ENCODE peak calls at places on chromosomes 11 and 22, in six cellular contexts. One of them, this sample, is unnamed.

GRCh38 chr11:85965202-85965601 is 103.7 kb downstream of the PICALM start:
- DNase-seq in transverse colon: no peak
- DNase-seq in fibroblast of lung: peak
- DNase-seq in RWPE2: no peak
- DNase-seq in thyroid gland: no peak
- DNase-seq in aorta: no peak
- DNase-seq in this sample: no peak

GRCh38 chr11:124877631-124878496 is 12.6 kb downstream of the ROBO3 start:
- DNase-seq in fibroblast of lung: no peak
- DNase-seq in transverse colon: no peak
- DNase-seq in RWPE2: no peak
- DNase-seq in thyroid gland: no peak
- DNase-seq in aorta: peak
- DNase-seq in this sample: no peak

GRCh38 chr11:27972432-27973170 is 135.4 kb downstream of the KIF18A start:
- DNase-seq in transverse colon: no peak
- DNase-seq in thyroid gland: no peak
- DNase-seq in fibroblast of lung: no peak
- DNase-seq in aorta: no peak
- DNase-seq in RWPE2: no peak
- DNase-seq in this sample: no peak

GRCh38 chr11:17538731-17539130 is 5.5 kb downstream of the USH1C start:
- DNase-seq in RWPE2: no peak
- DNase-seq in aorta: peak
- DNase-seq in fibroblast of lung: no peak
- DNase-seq in transverse colon: no peak
- DNase-seq in thyroid gland: no peak
- DNase-seq in this sample: no peak

GRCh38 chr11:578276-579035 is 2.2 kb downstream of the PHRF1 start:
- DNase-seq in RWPE2: no peak
- DNase-seq in thyroid gland: no peak
- DNase-seq in fibroblast of lung: no peak
- DNase-seq in transverse colon: no peak
- DNase-seq in aorta: no peak
- DNase-seq in this sample: no peak

GRCh38 chr22:19290400-19291217 is 910 bp downstream of the CLTCL1 start:
- DNase-seq in thyroid gland: no peak
- DNase-seq in aorta: no peak
- DNase-seq in RWPE2: no peak
- DNase-seq in transverse colon: no peak
- DNase-seq in fibroblast of lung: no peak
- DNase-seq in this sample: peak

GRCh38 chr22:26570126-26570525 is 19.8 kb downstream of the TPST2 start:
- DNase-seq in transverse colon: no peak
- DNase-seq in thyroid gland: peak
- DNase-seq in RWPE2: no peak
- DNase-seq in aorta: no peak
- DNase-seq in fibroblast of lung: no peak
- DNase-seq in this sample: no peak

GRCh38 chr11:28243057-28243456 is 134.9 kb downstream of the METTL15 start:
- DNase-seq in thyroid gland: no peak
- DNase-seq in RWPE2: no peak
- DNase-seq in aorta: no peak
- DNase-seq in fibroblast of lung: peak
- DNase-seq in transverse colon: no peak
- DNase-seq in this sample: no peak

GRCh38 chr11:70091651-70092050 is 13.5 kb downstream of the ANO1 start:
- DNase-seq in thyroid gland: peak
- DNase-seq in aorta: no peak
- DNase-seq in transverse colon: no peak
- DNase-seq in fibroblast of lung: no peak
- DNase-seq in RWPE2: no peak
- DNase-seq in this sample: no peak

GRCh38 chr11:91860661-91861060 is 364.0 kb upstream of the FAT3 start:
- DNase-seq in thyroid gland: peak
- DNase-seq in fibroblast of lung: no peak
- DNase-seq in RWPE2: no peak
- DNase-seq in transverse colon: no peak
- DNase-seq in aorta: no peak
- DNase-seq in this sample: no peak

GRCh38 chr11:44952082-44952481 is 1.4 kb upstream of the TP53I11 start:
- DNase-seq in transverse colon: peak
- DNase-seq in fibroblast of lung: no peak
- DNase-seq in RWPE2: no peak
- DNase-seq in aorta: no peak
- DNase-seq in thyroid gland: peak
- DNase-seq in this sample: no peak

GRCh38 chr11:62841361-62842170 is 2.2 kb upstream of the WDR74 start:
- DNase-seq in fibroblast of lung: peak
- DNase-seq in aorta: peak
- DNase-seq in RWPE2: peak
- DNase-seq in transverse colon: peak
- DNase-seq in thyroid gland: peak
- DNase-seq in this sample: peak

GRCh38 chr11:126834149-126834548 is 166.4 kb downstream of the KIRREL3 start:
- DNase-seq in thyroid gland: no peak
- DNase-seq in fibroblast of lung: peak
- DNase-seq in transverse colon: no peak
- DNase-seq in RWPE2: no peak
- DNase-seq in aorta: no peak
- DNase-seq in this sample: no peak

GRCh38 chr11:61275191-61275590 is 19.9 kb downstream of the VWCE start:
- DNase-seq in aorta: no peak
- DNase-seq in thyroid gland: no peak
- DNase-seq in transverse colon: no peak
- DNase-seq in fibroblast of lung: no peak
- DNase-seq in RWPE2: no peak
- DNase-seq in this sample: no peak

GRCh38 chr11:94539420-94539819 is 4.3 kb upstream of the FUT4 start:
- DNase-seq in RWPE2: no peak
- DNase-seq in fibroblast of lung: no peak
- DNase-seq in thyroid gland: no peak
- DNase-seq in aorta: no peak
- DNase-seq in transverse colon: peak
- DNase-seq in this sample: no peak

GRCh38 chr11:68992743-68993255 is 12.0 kb upstream of the MRGPRD start:
- DNase-seq in RWPE2: no peak
- DNase-seq in aorta: peak
- DNase-seq in transverse colon: peak
- DNase-seq in fibroblast of lung: no peak
- DNase-seq in thyroid gland: no peak
- DNase-seq in this sample: peak

GRCh38 chr11:88043149-88043548 is 132.1 kb downstream of the RAB38 start:
- DNase-seq in thyroid gland: no peak
- DNase-seq in transverse colon: no peak
- DNase-seq in RWPE2: no peak
- DNase-seq in aorta: no peak
- DNase-seq in fibroblast of lung: no peak
- DNase-seq in this sample: no peak

GRCh38 chr22:35835267-35835997 is 117.8 kb downstream of the APOL5 start:
- DNase-seq in transverse colon: no peak
- DNase-seq in thyroid gland: no peak
- DNase-seq in fibroblast of lung: no peak
- DNase-seq in aorta: no peak
- DNase-seq in RWPE2: no peak
- DNase-seq in this sample: no peak

GRCh38 chr22:20779014-20779812 is 5.3 kb downstream of the SERPIND1 start:
- DNase-seq in thyroid gland: no peak
- DNase-seq in fibroblast of lung: no peak
- DNase-seq in transverse colon: no peak
- DNase-seq in aorta: no peak
- DNase-seq in RWPE2: no peak
- DNase-seq in this sample: no peak

GRCh38 chr22:49099089-49099488 is 728.6 kb downstream of the BRD1 start:
- DNase-seq in thyroid gland: no peak
- DNase-seq in transverse colon: no peak
- DNase-seq in fibroblast of lung: no peak
- DNase-seq in RWPE2: no peak
- DNase-seq in aorta: no peak
- DNase-seq in this sample: peak

GRCh38 chr22:39472570-39473556 is 16.1 kb downstream of the MGAT3 start:
- DNase-seq in transverse colon: peak
- DNase-seq in aorta: no peak
- DNase-seq in RWPE2: no peak
- DNase-seq in thyroid gland: no peak
- DNase-seq in fibroblast of lung: no peak
- DNase-seq in this sample: no peak

GRCh38 chr22:17748555-17749353 is 25.5 kb downstream of the BID start:
- DNase-seq in aorta: no peak
- DNase-seq in RWPE2: no peak
- DNase-seq in fibroblast of lung: no peak
- DNase-seq in transverse colon: no peak
- DNase-seq in thyroid gland: no peak
- DNase-seq in this sample: peak

DNA sequence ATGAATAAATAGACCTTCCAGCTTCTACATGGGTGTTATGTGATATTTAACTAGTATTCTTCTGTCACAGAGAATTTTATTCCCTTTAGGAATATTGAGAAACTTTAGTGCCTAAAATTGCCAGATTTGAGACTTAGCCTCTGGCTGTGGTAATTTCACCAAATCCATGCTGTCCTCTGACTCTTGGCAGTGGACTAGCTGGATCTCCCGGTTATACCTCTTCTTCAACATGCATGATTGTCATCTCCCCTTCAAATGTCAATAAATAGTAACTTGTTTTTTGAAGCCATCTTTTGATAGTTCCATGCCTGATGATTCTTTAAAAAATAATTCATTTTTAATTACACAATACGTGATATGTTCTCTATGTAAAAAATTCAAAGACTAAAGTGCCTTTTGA is 8.4 kb downstream of the AQP11 start:
- DNase-seq in thyroid gland: no peak
- DNase-seq in transverse colon: no peak
- DNase-seq in fibroblast of lung: no peak
- DNase-seq in aorta: no peak
- DNase-seq in RWPE2: no peak
- DNase-seq in this sample: no peak
- H3K27ac ChIP-seq in thyroid gland: no peak
- H3K27ac ChIP-seq in transverse colon: no peak
- H3K27ac ChIP-seq in fibroblast of lung: no peak
- H3K27ac ChIP-seq in aorta: no peak
- H3K27ac ChIP-seq in RWPE2: no peak
- H3K27ac ChIP-seq in this sample: no peak

DNA sequence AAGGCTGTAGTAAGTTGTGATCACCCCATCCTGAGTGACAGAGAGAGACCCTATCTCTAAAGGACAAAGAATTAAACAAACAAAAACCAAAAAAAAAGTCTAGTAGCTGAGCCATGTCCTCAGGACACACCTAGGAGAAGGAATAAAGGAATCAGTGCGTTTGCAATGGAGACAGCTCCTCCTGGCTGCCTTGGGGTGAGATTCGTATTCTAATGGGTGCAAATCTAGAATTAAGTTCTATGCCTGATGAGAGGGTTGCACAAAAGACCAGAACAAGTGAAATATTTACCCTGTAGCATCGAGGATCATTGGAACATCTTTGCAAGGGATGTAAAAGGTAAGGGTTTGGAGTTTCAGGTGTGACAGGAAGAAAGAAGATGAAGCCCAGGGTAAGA is 70.3 kb upstream of the BMAL1 start:
- DNase-seq in RWPE2: no peak
- DNase-seq in fibroblast of lung: no peak
- DNase-seq in thyroid gland: no peak
- DNase-seq in aorta: no peak
- DNase-seq in transverse colon: no peak
- DNase-seq in this sample: no peak
- H3K4me3 ChIP-seq in RWPE2: no peak
- H3K4me3 ChIP-seq in fibroblast of lung: no peak
- H3K4me3 ChIP-seq in thyroid gland: no peak
- H3K4me3 ChIP-seq in aorta: no peak
- H3K4me3 ChIP-seq in transverse colon: peak
- H3K4me3 ChIP-seq in this sample: no peak

GRCh38 chr22:46453829-46454220 is 83.6 kb downstream of the CELSR1 start:
- DNase-seq in RWPE2: no peak
- DNase-seq in thyroid gland: no peak
- DNase-seq in fibroblast of lung: no peak
- DNase-seq in aorta: no peak
- DNase-seq in transverse colon: no peak
- DNase-seq in this sample: no peak
- H3K27ac ChIP-seq in RWPE2: peak
- H3K27ac ChIP-seq in thyroid gland: no peak
- H3K27ac ChIP-seq in fibroblast of lung: no peak
- H3K27ac ChIP-seq in aorta: no peak
- H3K27ac ChIP-seq in transverse colon: no peak
- H3K27ac ChIP-seq in this sample: no peak

DNA sequence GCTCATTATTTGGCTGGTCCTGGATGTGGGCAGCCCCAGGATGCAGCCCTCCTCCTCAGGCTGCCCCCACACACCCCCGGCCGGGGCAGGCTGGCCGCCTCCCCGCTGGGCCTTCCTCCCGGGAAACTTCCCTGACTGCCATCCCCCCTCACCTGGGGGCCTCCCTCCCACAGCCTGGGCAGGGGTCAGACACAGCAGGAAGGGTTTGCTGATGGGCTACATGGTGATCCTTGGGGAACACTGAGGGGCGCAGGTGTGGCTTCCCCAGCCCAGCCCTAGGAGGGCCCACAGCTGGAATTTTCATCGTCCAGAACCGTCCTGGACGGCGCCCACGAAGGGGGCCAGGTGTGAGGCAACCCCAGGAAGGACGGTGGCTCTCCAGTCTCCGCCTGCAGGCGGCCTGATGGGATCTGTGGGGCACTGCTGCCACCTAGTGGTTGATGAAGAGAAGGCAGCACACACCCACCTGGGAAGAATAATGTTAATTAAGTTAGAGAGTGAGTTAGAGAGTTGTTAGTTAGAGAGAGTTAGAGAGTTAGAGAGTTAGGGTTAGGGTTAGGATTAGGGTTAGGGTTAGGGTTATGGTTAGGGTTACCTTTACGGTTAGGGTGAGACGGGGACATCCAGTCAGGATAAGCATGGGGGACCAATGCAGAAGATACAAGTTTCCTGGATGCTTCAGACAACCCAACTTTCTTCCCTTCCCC is 75.9 kb upstream of the PRR5 start:
- DNase-seq in thyroid gland: peak
- DNase-seq in aorta: peak
- DNase-seq in RWPE2: no peak
- DNase-seq in fibroblast of lung: peak
- DNase-seq in transverse colon: peak
- DNase-seq in this sample: peak
- H3K4me3 ChIP-seq in thyroid gland: no peak
- H3K4me3 ChIP-seq in aorta: no peak
- H3K4me3 ChIP-seq in RWPE2: no peak
- H3K4me3 ChIP-seq in fibroblast of lung: no peak
- H3K4me3 ChIP-seq in transverse colon: no peak
- H3K4me3 ChIP-seq in this sample: no peak

This sample was measured in osteoblast.